ENCODE peak calls at places on chromosomes 5 and 9, in nine cellular contexts. One of them, this sample, is unnamed.

GRCh38 chr5:122153230-122153629 is 23.9 kb downstream of the ZNF474 start:
- DNase-seq in NCI-H2107: no peak
- DNase-seq in stimulated activated naive B cell treated with anti-CD40 and anti-IgM and Interleukin-4, amounts not matched to agents 10 μg/mL and 1 μg/mL and 100 μg/mL, for 72 hours: no peak
- DNase-seq in HTR-8/SVneo: no peak
- DNase-seq in hippocampal formation: no peak
- DNase-seq in mucosa of gallbladder: no peak
- DNase-seq in stimulated activated CD4-positive, alpha-beta T cell treated with anti-CD3 and anti-CD28 coated beads, Interleukin-4, amount 100 ng/mL, for 4 hours: no peak
- DNase-seq in tibial artery: no peak
- DNase-seq in A549: no peak
- DNase-seq in this sample: no peak

GRCh38 chr5:114249838-114250237 is 112.0 kb upstream of the KCNN2 start:
- DNase-seq in mucosa of gallbladder: no peak
- DNase-seq in HTR-8/SVneo: no peak
- DNase-seq in stimulated activated CD4-positive, alpha-beta T cell treated with anti-CD3 and anti-CD28 coated beads, Interleukin-4, amount 100 ng/mL, for 4 hours: no peak
- DNase-seq in tibial artery: no peak
- DNase-seq in A549: no peak
- DNase-seq in stimulated activated naive B cell treated with anti-CD40 and anti-IgM and Interleukin-4, amounts not matched to agents 10 μg/mL and 1 μg/mL and 100 μg/mL, for 72 hours: no peak
- DNase-seq in NCI-H2107: no peak
- DNase-seq in hippocampal formation: no peak
- DNase-seq in this sample: no peak

GRCh38 chr9:127311239-127311741 is 46.7 kb downstream of the GARNL3 start:
- DNase-seq in NCI-H2107: no peak
- DNase-seq in hippocampal formation: no peak
- DNase-seq in tibial artery: peak; percentile 81
- DNase-seq in mucosa of gallbladder: peak; percentile 80
- DNase-seq in stimulated activated CD4-positive, alpha-beta T cell treated with anti-CD3 and anti-CD28 coated beads, Interleukin-4, amount 100 ng/mL, for 4 hours: peak; percentile 10
- DNase-seq in HTR-8/SVneo: no peak
- DNase-seq in A549: peak; percentile 33
- DNase-seq in stimulated activated naive B cell treated with anti-CD40 and anti-IgM and Interleukin-4, amounts not matched to agents 10 μg/mL and 1 μg/mL and 100 μg/mL, for 72 hours: no peak
- DNase-seq in this sample: no peak

GRCh38 chr9:14296462-14296861 is 17.5 kb downstream of the NFIB start:
- DNase-seq in A549: no peak
- DNase-seq in stimulated activated CD4-positive, alpha-beta T cell treated with anti-CD3 and anti-CD28 coated beads, Interleukin-4, amount 100 ng/mL, for 4 hours: no peak
- DNase-seq in stimulated activated naive B cell treated with anti-CD40 and anti-IgM and Interleukin-4, amounts not matched to agents 10 μg/mL and 1 μg/mL and 100 μg/mL, for 72 hours: no peak
- DNase-seq in mucosa of gallbladder: peak; percentile 77
- DNase-seq in tibial artery: peak; percentile 78
- DNase-seq in NCI-H2107: no peak
- DNase-seq in HTR-8/SVneo: no peak
- DNase-seq in hippocampal formation: no peak
- DNase-seq in this sample: no peak

GRCh38 chr9:126612813-126613641 is 701 bp upstream of the LMX1B start:
- DNase-seq in NCI-H2107: no peak
- DNase-seq in mucosa of gallbladder: no peak
- DNase-seq in stimulated activated naive B cell treated with anti-CD40 and anti-IgM and Interleukin-4, amounts not matched to agents 10 μg/mL and 1 μg/mL and 100 μg/mL, for 72 hours: no peak
- DNase-seq in hippocampal formation: no peak
- DNase-seq in stimulated activated CD4-positive, alpha-beta T cell treated with anti-CD3 and anti-CD28 coated beads, Interleukin-4, amount 100 ng/mL, for 4 hours: no peak
- DNase-seq in HTR-8/SVneo: no peak
- DNase-seq in A549: no peak
- DNase-seq in tibial artery: no peak
- DNase-seq in this sample: no peak

GRCh38 chr5:72066658-72067057 is 40.6 kb upstream of the MAP1B start:
- DNase-seq in A549: peak; percentile 65
- DNase-seq in mucosa of gallbladder: no peak
- DNase-seq in stimulated activated CD4-positive, alpha-beta T cell treated with anti-CD3 and anti-CD28 coated beads, Interleukin-4, amount 100 ng/mL, for 4 hours: no peak
- DNase-seq in HTR-8/SVneo: peak; percentile 57
- DNase-seq in hippocampal formation: no peak
- DNase-seq in stimulated activated naive B cell treated with anti-CD40 and anti-IgM and Interleukin-4, amounts not matched to agents 10 μg/mL and 1 μg/mL and 100 μg/mL, for 72 hours: no peak
- DNase-seq in NCI-H2107: no peak
- DNase-seq in tibial artery: no peak
- DNase-seq in this sample: no peak

GRCh38 chr9:128689293-128689770 is 310 bp downstream of the SET start:
- DNase-seq in A549: peak; percentile 31
- DNase-seq in hippocampal formation: peak; percentile 56
- DNase-seq in mucosa of gallbladder: peak; percentile 43
- DNase-seq in stimulated activated naive B cell treated with anti-CD40 and anti-IgM and Interleukin-4, amounts not matched to agents 10 μg/mL and 1 μg/mL and 100 μg/mL, for 72 hours: no peak
- DNase-seq in NCI-H2107: no peak
- DNase-seq in HTR-8/SVneo: no peak
- DNase-seq in tibial artery: peak; percentile 77
- DNase-seq in stimulated activated CD4-positive, alpha-beta T cell treated with anti-CD3 and anti-CD28 coated beads, Interleukin-4, amount 100 ng/mL, for 4 hours: peak; percentile 56
- DNase-seq in this sample: no peak

GRCh38 chr5:171367424-171368370 is 20.0 kb upstream of the NPM1 start:
- DNase-seq in tibial artery: no peak
- DNase-seq in stimulated activated CD4-positive, alpha-beta T cell treated with anti-CD3 and anti-CD28 coated beads, Interleukin-4, amount 100 ng/mL, for 4 hours: no peak
- DNase-seq in mucosa of gallbladder: no peak
- DNase-seq in stimulated activated naive B cell treated with anti-CD40 and anti-IgM and Interleukin-4, amounts not matched to agents 10 μg/mL and 1 μg/mL and 100 μg/mL, for 72 hours: no peak
- DNase-seq in hippocampal formation: no peak
- DNase-seq in NCI-H2107: no peak
- DNase-seq in A549: no peak
- DNase-seq in HTR-8/SVneo: peak; percentile 71
- DNase-seq in this sample: no peak

GRCh38 chr9:98288876-98289275 is 33.4 kb upstream of the TBC1D2 start:
- DNase-seq in NCI-H2107: no peak
- DNase-seq in hippocampal formation: no peak
- DNase-seq in A549: no peak
- DNase-seq in HTR-8/SVneo: no peak
- DNase-seq in stimulated activated naive B cell treated with anti-CD40 and anti-IgM and Interleukin-4, amounts not matched to agents 10 μg/mL and 1 μg/mL and 100 μg/mL, for 72 hours: no peak
- DNase-seq in tibial artery: no peak
- DNase-seq in mucosa of gallbladder: no peak
- DNase-seq in stimulated activated CD4-positive, alpha-beta T cell treated with anti-CD3 and anti-CD28 coated beads, Interleukin-4, amount 100 ng/mL, for 4 hours: no peak
- DNase-seq in this sample: no peak

GRCh38 chr9:4923580-4924544 is 61.2 kb upstream of the JAK2 start:
- DNase-seq in mucosa of gallbladder: no peak
- DNase-seq in tibial artery: no peak
- DNase-seq in hippocampal formation: no peak
- DNase-seq in A549: peak; percentile 32
- DNase-seq in stimulated activated CD4-positive, alpha-beta T cell treated with anti-CD3 and anti-CD28 coated beads, Interleukin-4, amount 100 ng/mL, for 4 hours: no peak
- DNase-seq in HTR-8/SVneo: peak; percentile 29
- DNase-seq in stimulated activated naive B cell treated with anti-CD40 and anti-IgM and Interleukin-4, amounts not matched to agents 10 μg/mL and 1 μg/mL and 100 μg/mL, for 72 hours: no peak
- DNase-seq in NCI-H2107: no peak
- DNase-seq in this sample: no peak

GRCh38 chr5:111454198-111454606 is 58.1 kb downstream of the STARD4 start:
- DNase-seq in NCI-H2107: no peak
- DNase-seq in mucosa of gallbladder: no peak
- DNase-seq in stimulated activated naive B cell treated with anti-CD40 and anti-IgM and Interleukin-4, amounts not matched to agents 10 μg/mL and 1 μg/mL and 100 μg/mL, for 72 hours: no peak
- DNase-seq in tibial artery: no peak
- DNase-seq in A549: no peak
- DNase-seq in stimulated activated CD4-positive, alpha-beta T cell treated with anti-CD3 and anti-CD28 coated beads, Interleukin-4, amount 100 ng/mL, for 4 hours: no peak
- DNase-seq in HTR-8/SVneo: peak; percentile 14
- DNase-seq in hippocampal formation: no peak
- DNase-seq in this sample: no peak

GRCh38 chr9:90107021-90107771 is 502.4 kb downstream of the GADD45G start:
- DNase-seq in stimulated activated CD4-positive, alpha-beta T cell treated with anti-CD3 and anti-CD28 coated beads, Interleukin-4, amount 100 ng/mL, for 4 hours: no peak
- DNase-seq in stimulated activated naive B cell treated with anti-CD40 and anti-IgM and Interleukin-4, amounts not matched to agents 10 μg/mL and 1 μg/mL and 100 μg/mL, for 72 hours: no peak
- DNase-seq in HTR-8/SVneo: no peak
- DNase-seq in tibial artery: no peak
- DNase-seq in A549: peak; percentile 27
- DNase-seq in NCI-H2107: peak; percentile 62
- DNase-seq in mucosa of gallbladder: peak; percentile 72
- DNase-seq in hippocampal formation: no peak
- DNase-seq in this sample: no peak

GRCh38 chr9:98080346-98080745 is 23.8 kb downstream of the NANS start:
- DNase-seq in stimulated activated naive B cell treated with anti-CD40 and anti-IgM and Interleukin-4, amounts not matched to agents 10 μg/mL and 1 μg/mL and 100 μg/mL, for 72 hours: no peak
- DNase-seq in HTR-8/SVneo: no peak
- DNase-seq in NCI-H2107: no peak
- DNase-seq in hippocampal formation: no peak
- DNase-seq in A549: no peak
- DNase-seq in stimulated activated CD4-positive, alpha-beta T cell treated with anti-CD3 and anti-CD28 coated beads, Interleukin-4, amount 100 ng/mL, for 4 hours: no peak
- DNase-seq in mucosa of gallbladder: no peak
- DNase-seq in tibial artery: no peak
- DNase-seq in this sample: no peak

GRCh38 chr9:137380606-137381005 is 42.4 kb downstream of the EXD3 start:
- DNase-seq in mucosa of gallbladder: no peak
- DNase-seq in hippocampal formation: no peak
- DNase-seq in HTR-8/SVneo: no peak
- DNase-seq in A549: no peak
- DNase-seq in stimulated activated CD4-positive, alpha-beta T cell treated with anti-CD3 and anti-CD28 coated beads, Interleukin-4, amount 100 ng/mL, for 4 hours: no peak
- DNase-seq in NCI-H2107: no peak
- DNase-seq in stimulated activated naive B cell treated with anti-CD40 and anti-IgM and Interleukin-4, amounts not matched to agents 10 μg/mL and 1 μg/mL and 100 μg/mL, for 72 hours: no peak
- DNase-seq in tibial artery: no peak
- DNase-seq in this sample: no peak

GRCh38 chr9:37957664-37957953 is 53.7 kb upstream of the SLC25A51 start:
- DNase-seq in tibial artery: no peak
- DNase-seq in NCI-H2107: no peak
- DNase-seq in HTR-8/SVneo: no peak
- DNase-seq in stimulated activated CD4-positive, alpha-beta T cell treated with anti-CD3 and anti-CD28 coated beads, Interleukin-4, amount 100 ng/mL, for 4 hours: no peak
- DNase-seq in stimulated activated naive B cell treated with anti-CD40 and anti-IgM and Interleukin-4, amounts not matched to agents 10 μg/mL and 1 μg/mL and 100 μg/mL, for 72 hours: no peak
- DNase-seq in A549: no peak
- DNase-seq in hippocampal formation: no peak
- DNase-seq in mucosa of gallbladder: no peak
- DNase-seq in this sample: no peak

GRCh38 chr5:109418752-109419352 is 9.1 kb upstream of the PJA2 start:
- DNase-seq in mucosa of gallbladder: no peak
- DNase-seq in A549: no peak
- DNase-seq in stimulated activated CD4-positive, alpha-beta T cell treated with anti-CD3 and anti-CD28 coated beads, Interleukin-4, amount 100 ng/mL, for 4 hours: no peak
- DNase-seq in stimulated activated naive B cell treated with anti-CD40 and anti-IgM and Interleukin-4, amounts not matched to agents 10 μg/mL and 1 μg/mL and 100 μg/mL, for 72 hours: no peak
- DNase-seq in HTR-8/SVneo: no peak
- DNase-seq in NCI-H2107: no peak
- DNase-seq in hippocampal formation: no peak
- DNase-seq in tibial artery: no peak
- DNase-seq in this sample: no peak

GRCh38 chr5:124453221-124454032 is 293.0 kb downstream of the ZNF608 start:
- DNase-seq in stimulated activated CD4-positive, alpha-beta T cell treated with anti-CD3 and anti-CD28 coated beads, Interleukin-4, amount 100 ng/mL, for 4 hours: no peak
- DNase-seq in NCI-H2107: no peak
- DNase-seq in stimulated activated naive B cell treated with anti-CD40 and anti-IgM and Interleukin-4, amounts not matched to agents 10 μg/mL and 1 μg/mL and 100 μg/mL, for 72 hours: peak; percentile 81
- DNase-seq in HTR-8/SVneo: no peak
- DNase-seq in hippocampal formation: no peak
- DNase-seq in mucosa of gallbladder: no peak
- DNase-seq in A549: no peak
- DNase-seq in tibial artery: no peak
- DNase-seq in this sample: no peak

GRCh38 chr9:7382365-7382764 is 417.2 kb downstream of the DMAC1 start:
- DNase-seq in mucosa of gallbladder: no peak
- DNase-seq in A549: no peak
- DNase-seq in HTR-8/SVneo: no peak
- DNase-seq in tibial artery: no peak
- DNase-seq in NCI-H2107: no peak
- DNase-seq in stimulated activated CD4-positive, alpha-beta T cell treated with anti-CD3 and anti-CD28 coated beads, Interleukin-4, amount 100 ng/mL, for 4 hours: no peak
- DNase-seq in stimulated activated naive B cell treated with anti-CD40 and anti-IgM and Interleukin-4, amounts not matched to agents 10 μg/mL and 1 μg/mL and 100 μg/mL, for 72 hours: no peak
- DNase-seq in hippocampal formation: no peak
- DNase-seq in this sample: no peak

GRCh38 chr5:13771011-13771571 is 173.4 kb downstream of the DNAH5 start:
- DNase-seq in hippocampal formation: no peak
- DNase-seq in A549: no peak
- DNase-seq in NCI-H2107: no peak
- DNase-seq in stimulated activated naive B cell treated with anti-CD40 and anti-IgM and Interleukin-4, amounts not matched to agents 10 μg/mL and 1 μg/mL and 100 μg/mL, for 72 hours: no peak
- DNase-seq in tibial artery: no peak
- DNase-seq in stimulated activated CD4-positive, alpha-beta T cell treated with anti-CD3 and anti-CD28 coated beads, Interleukin-4, amount 100 ng/mL, for 4 hours: no peak
- DNase-seq in mucosa of gallbladder: no peak
- DNase-seq in HTR-8/SVneo: peak; percentile 5
- DNase-seq in this sample: no peak

GRCh38 chr5:76602094-76602726 is 21.0 kb downstream of the F2RL2 start:
- DNase-seq in HTR-8/SVneo: peak; percentile 11
- DNase-seq in hippocampal formation: no peak
- DNase-seq in A549: no peak
- DNase-seq in stimulated activated CD4-positive, alpha-beta T cell treated with anti-CD3 and anti-CD28 coated beads, Interleukin-4, amount 100 ng/mL, for 4 hours: no peak
- DNase-seq in mucosa of gallbladder: no peak
- DNase-seq in tibial artery: no peak
- DNase-seq in NCI-H2107: no peak
- DNase-seq in stimulated activated naive B cell treated with anti-CD40 and anti-IgM and Interleukin-4, amounts not matched to agents 10 μg/mL and 1 μg/mL and 100 μg/mL, for 72 hours: no peak
- DNase-seq in this sample: no peak

GRCh38 chr5:175824621-175825020 is 46.8 kb upstream of the CPLX2 start:
- DNase-seq in stimulated activated CD4-positive, alpha-beta T cell treated with anti-CD3 and anti-CD28 coated beads, Interleukin-4, amount 100 ng/mL, for 4 hours: no peak
- DNase-seq in HTR-8/SVneo: no peak
- DNase-seq in tibial artery: no peak
- DNase-seq in stimulated activated naive B cell treated with anti-CD40 and anti-IgM and Interleukin-4, amounts not matched to agents 10 μg/mL and 1 μg/mL and 100 μg/mL, for 72 hours: no peak
- DNase-seq in NCI-H2107: peak; percentile 8
- DNase-seq in hippocampal formation: no peak
- DNase-seq in A549: no peak
- DNase-seq in mucosa of gallbladder: no peak
- DNase-seq in this sample: no peak

GRCh38 chr9:18743976-18744375 is 270.0 kb downstream of the ADAMTSL1 start:
- DNase-seq in mucosa of gallbladder: no peak
- DNase-seq in HTR-8/SVneo: no peak
- DNase-seq in NCI-H2107: no peak
- DNase-seq in tibial artery: no peak
- DNase-seq in hippocampal formation: no peak
- DNase-seq in stimulated activated CD4-positive, alpha-beta T cell treated with anti-CD3 and anti-CD28 coated beads, Interleukin-4, amount 100 ng/mL, for 4 hours: no peak
- DNase-seq in stimulated activated naive B cell treated with anti-CD40 and anti-IgM and Interleukin-4, amounts not matched to agents 10 μg/mL and 1 μg/mL and 100 μg/mL, for 72 hours: no peak
- DNase-seq in A549: no peak
- DNase-seq in this sample: no peak

GRCh38 chr5:172293054-172293744 is 9.6 kb upstream of the UBTD2 start:
- DNase-seq in hippocampal formation: peak; percentile 83
- DNase-seq in tibial artery: peak; percentile 71
- DNase-seq in stimulated activated naive B cell treated with anti-CD40 and anti-IgM and Interleukin-4, amounts not matched to agents 10 μg/mL and 1 μg/mL and 100 μg/mL, for 72 hours: peak; percentile 52
- DNase-seq in mucosa of gallbladder: peak; percentile 63
- DNase-seq in NCI-H2107: peak; percentile 57
- DNase-seq in HTR-8/SVneo: peak; percentile 67
- DNase-seq in stimulated activated CD4-positive, alpha-beta T cell treated with anti-CD3 and anti-CD28 coated beads, Interleukin-4, amount 100 ng/mL, for 4 hours: peak; percentile 37
- DNase-seq in A549: peak; percentile 58
- DNase-seq in this sample: peak; percentile 19

GRCh38 chr9:92292338-92293074 is 991 bp downstream of the IARS1 start:
- DNase-seq in A549: peak; percentile 7
- DNase-seq in HTR-8/SVneo: peak; percentile 2
- DNase-seq in mucosa of gallbladder: no peak
- DNase-seq in stimulated activated naive B cell treated with anti-CD40 and anti-IgM and Interleukin-4, amounts not matched to agents 10 μg/mL and 1 μg/mL and 100 μg/mL, for 72 hours: no peak
- DNase-seq in stimulated activated CD4-positive, alpha-beta T cell treated with anti-CD3 and anti-CD28 coated beads, Interleukin-4, amount 100 ng/mL, for 4 hours: no peak
- DNase-seq in hippocampal formation: no peak
- DNase-seq in tibial artery: no peak
- DNase-seq in NCI-H2107: no peak
- DNase-seq in this sample: no peak

GRCh38 chr5:94847019-94847418 is 228.6 kb downstream of the SLF1 start:
- DNase-seq in HTR-8/SVneo: no peak
- DNase-seq in hippocampal formation: no peak
- DNase-seq in tibial artery: no peak
- DNase-seq in NCI-H2107: no peak
- DNase-seq in stimulated activated CD4-positive, alpha-beta T cell treated with anti-CD3 and anti-CD28 coated beads, Interleukin-4, amount 100 ng/mL, for 4 hours: no peak
- DNase-seq in A549: no peak
- DNase-seq in stimulated activated naive B cell treated with anti-CD40 and anti-IgM and Interleukin-4, amounts not matched to agents 10 μg/mL and 1 μg/mL and 100 μg/mL, for 72 hours: no peak
- DNase-seq in mucosa of gallbladder: no peak
- DNase-seq in this sample: no peak

GRCh38 chr5:153372433-153373167 is 117.9 kb upstream of the GRIA1 start:
- DNase-seq in NCI-H2107: peak; percentile 21
- DNase-seq in HTR-8/SVneo: no peak
- DNase-seq in tibial artery: no peak
- DNase-seq in hippocampal formation: no peak
- DNase-seq in stimulated activated CD4-positive, alpha-beta T cell treated with anti-CD3 and anti-CD28 coated beads, Interleukin-4, amount 100 ng/mL, for 4 hours: no peak
- DNase-seq in A549: no peak
- DNase-seq in stimulated activated naive B cell treated with anti-CD40 and anti-IgM and Interleukin-4, amounts not matched to agents 10 μg/mL and 1 μg/mL and 100 μg/mL, for 72 hours: no peak
- DNase-seq in mucosa of gallbladder: no peak
- DNase-seq in this sample: no peak

GRCh38 chr5:111367081-111367480 is 142.9 kb downstream of the CAMK4 start:
- DNase-seq in stimulated activated naive B cell treated with anti-CD40 and anti-IgM and Interleukin-4, amounts not matched to agents 10 μg/mL and 1 μg/mL and 100 μg/mL, for 72 hours: no peak
- DNase-seq in stimulated activated CD4-positive, alpha-beta T cell treated with anti-CD3 and anti-CD28 coated beads, Interleukin-4, amount 100 ng/mL, for 4 hours: no peak
- DNase-seq in hippocampal formation: no peak
- DNase-seq in mucosa of gallbladder: no peak
- DNase-seq in NCI-H2107: no peak
- DNase-seq in HTR-8/SVneo: peak; percentile 29
- DNase-seq in tibial artery: no peak
- DNase-seq in A549: no peak
- DNase-seq in this sample: no peak

GRCh38 chr9:88942411-88942810 is 48.9 kb upstream of the S1PR3 start:
- DNase-seq in stimulated activated naive B cell treated with anti-CD40 and anti-IgM and Interleukin-4, amounts not matched to agents 10 μg/mL and 1 μg/mL and 100 μg/mL, for 72 hours: no peak
- DNase-seq in A549: no peak
- DNase-seq in NCI-H2107: no peak
- DNase-seq in tibial artery: no peak
- DNase-seq in stimulated activated CD4-positive, alpha-beta T cell treated with anti-CD3 and anti-CD28 coated beads, Interleukin-4, amount 100 ng/mL, for 4 hours: no peak
- DNase-seq in HTR-8/SVneo: no peak
- DNase-seq in mucosa of gallbladder: no peak
- DNase-seq in hippocampal formation: no peak
- DNase-seq in this sample: no peak

GRCh38 chr9:124110307-124110915 is 98.8 kb downstream of the LHX2 start:
- DNase-seq in tibial artery: no peak
- DNase-seq in hippocampal formation: no peak
- DNase-seq in stimulated activated naive B cell treated with anti-CD40 and anti-IgM and Interleukin-4, amounts not matched to agents 10 μg/mL and 1 μg/mL and 100 μg/mL, for 72 hours: no peak
- DNase-seq in A549: peak; percentile 44
- DNase-seq in mucosa of gallbladder: peak; percentile 68
- DNase-seq in stimulated activated CD4-positive, alpha-beta T cell treated with anti-CD3 and anti-CD28 coated beads, Interleukin-4, amount 100 ng/mL, for 4 hours: peak; percentile 27
- DNase-seq in NCI-H2107: no peak
- DNase-seq in HTR-8/SVneo: peak; percentile 51
- DNase-seq in this sample: peak; percentile 78

GRCh38 chr9:136784249-136784996 is 6.7 kb upstream of the TMEM141 start:
- DNase-seq in stimulated activated CD4-positive, alpha-beta T cell treated with anti-CD3 and anti-CD28 coated beads, Interleukin-4, amount 100 ng/mL, for 4 hours: no peak
- DNase-seq in tibial artery: no peak
- DNase-seq in hippocampal formation: no peak
- DNase-seq in stimulated activated naive B cell treated with anti-CD40 and anti-IgM and Interleukin-4, amounts not matched to agents 10 μg/mL and 1 μg/mL and 100 μg/mL, for 72 hours: no peak
- DNase-seq in NCI-H2107: no peak
- DNase-seq in A549: peak; percentile 51
- DNase-seq in mucosa of gallbladder: no peak
- DNase-seq in HTR-8/SVneo: no peak
- DNase-seq in this sample: no peak

GRCh38 chr5:134982230-134982629 is 14.5 kb downstream of the CATSPER3 start:
- DNase-seq in NCI-H2107: no peak
- DNase-seq in mucosa of gallbladder: no peak
- DNase-seq in stimulated activated naive B cell treated with anti-CD40 and anti-IgM and Interleukin-4, amounts not matched to agents 10 μg/mL and 1 μg/mL and 100 μg/mL, for 72 hours: no peak
- DNase-seq in hippocampal formation: no peak
- DNase-seq in stimulated activated CD4-positive, alpha-beta T cell treated with anti-CD3 and anti-CD28 coated beads, Interleukin-4, amount 100 ng/mL, for 4 hours: no peak
- DNase-seq in HTR-8/SVneo: no peak
- DNase-seq in tibial artery: no peak
- DNase-seq in A549: no peak
- DNase-seq in this sample: no peak